ENCODE peak calls at places on chromosomes 3 and 15, in seven cellular contexts. J is EL; V is CD8-positive, alpha-beta T cell; H is AG09319; Z is SW480; L is A172; E is LHCN-M2. I is an unnamed sample.

GRCh38 chr3:138941259-138941885 is 5.6 kb downstream of the FOXL2 start:
- DNase-seq in J (peak), V (no peak), H (no peak), Z (peak), L (no peak), E (peak), I (peak)

GRCh38 chr3:139260793-139261736 is 82.8 kb upstream of the MRPS22 start:
- DNase-seq in J (no peak), V (no peak), H (no peak), Z (no peak), L (no peak), E (no peak), I (no peak)

GRCh38 chr15:100663066-100663465 is 60.7 kb downstream of the ASB7 start:
- DNase-seq in J (peak), V (no peak), H (no peak), Z (peak), L (peak), E (peak), I (peak)

GRCh38 chr15:95051881-95052280 is 820.5 kb downstream of the MCTP2 start:
- DNase-seq in J (peak), V (no peak), H (no peak), Z (no peak), L (no peak), E (peak), I (peak)

GRCh38 chr3:197354195-197355059 is 56.0 kb upstream of the DLG1 start:
- DNase-seq in J (peak), V (no peak), H (no peak), Z (no peak), L (no peak), E (peak), I (no peak)

GRCh38 chr3:109731639-109732473 is 394.5 kb upstream of the DPPA4 start:
- DNase-seq in J (peak), V (peak), H (peak), Z (peak), L (peak), E (peak), I (peak)

GRCh38 chr15:49229922-49230321 is 59.9 kb downstream of the GALK2 start:
- DNase-seq in J (no peak), V (no peak), H (no peak), Z (no peak), L (no peak), E (no peak), I (no peak)

GRCh38 chr15:79453446-79453845 is 21.3 kb downstream of the MINAR1 start:
- DNase-seq in J (no peak), V (no peak), H (no peak), Z (no peak), L (no peak), E (no peak), I (no peak)

GRCh38 chr3:128786434-128787020 is 60.5 kb downstream of the RAB7A start:
- DNase-seq in J (peak), V (no peak), H (no peak), Z (no peak), L (no peak), E (peak), I (no peak)

GRCh38 chr3:71658131-71658530 is 67.1 kb downstream of the EIF4E3 start:
- DNase-seq in J (peak), V (no peak), H (no peak), Z (peak), L (peak), E (peak), I (peak)

GRCh38 chr15:74628199-74628598 is 12.6 kb downstream of the CLK3 start:
- DNase-seq in J (no peak), V (no peak), H (no peak), Z (no peak), L (no peak), E (no peak), I (no peak)

GRCh38 chr15:29825205-29825604 is 2.9 kb upstream of the TJP1 start:
- DNase-seq in J (peak), V (peak), H (no peak), Z (no peak), L (no peak), E (no peak), I (peak)

GRCh38 chr15:86555114-86555513 is 475.4 kb downstream of the AGBL1 start:
- DNase-seq in J (no peak), V (no peak), H (no peak), Z (no peak), L (no peak), E (no peak), I (no peak)

GRCh38 chr3:14371573-14372474 is 30.6 kb upstream of the SLC6A6 start:
- DNase-seq in J (peak), V (no peak), H (peak), Z (peak), L (peak), E (peak), I (peak)

GRCh38 chr15:25092661-25093060 is 137.9 kb downstream of the SNRPN start:
- DNase-seq in J (no peak), V (no peak), H (no peak), Z (no peak), L (no peak), E (peak), I (peak)

GRCh38 chr3:193984378-193984777 is 151.6 kb upstream of the HES1 start:
- DNase-seq in J (no peak), V (no peak), H (no peak), Z (no peak), L (no peak), E (no peak), I (no peak)